ENCODE peak calls at places on chromosomes 2 and 18, in nine cellular contexts. One of them, this sample, is unnamed.

GRCh38 chr18:27414691-27415090 is 229.6 kb upstream of the CHST9 start:
- DNase-seq in fibroblast of pulmonary artery: no peak
- DNase-seq in kidney epithelial cell: no peak
- DNase-seq in right lobe of liver: no peak
- DNase-seq in psoas muscle: no peak
- DNase-seq in HL-60: no peak
- DNase-seq in PC-9: no peak
- DNase-seq in D721Med: no peak
- DNase-seq in activated B cell treated with CpG ODN at 0.5 μM for 24 hours: no peak
- DNase-seq in this sample: no peak

GRCh38 chr2:230932556-230933511 is 7.8 kb upstream of the GPR55 start:
- DNase-seq in D721Med: no peak
- DNase-seq in HL-60: no peak
- DNase-seq in PC-9: no peak
- DNase-seq in kidney epithelial cell: no peak
- DNase-seq in fibroblast of pulmonary artery: peak; percentile 89
- DNase-seq in right lobe of liver: no peak
- DNase-seq in psoas muscle: peak; percentile 73
- DNase-seq in activated B cell treated with CpG ODN at 0.5 μM for 24 hours: no peak
- DNase-seq in this sample: peak; percentile 57

GRCh38 chr18:27061488-27062095 is 123.5 kb downstream of the CHST9 start:
- DNase-seq in PC-9: no peak
- DNase-seq in activated B cell treated with CpG ODN at 0.5 μM for 24 hours: no peak
- DNase-seq in psoas muscle: no peak
- DNase-seq in D721Med: no peak
- DNase-seq in fibroblast of pulmonary artery: no peak
- DNase-seq in kidney epithelial cell: no peak
- DNase-seq in HL-60: no peak
- DNase-seq in right lobe of liver: no peak
- DNase-seq in this sample: no peak

GRCh38 chr2:208407667-208408066 is 1.1 kb downstream of the PTH2R start:
- DNase-seq in D721Med: no peak
- DNase-seq in fibroblast of pulmonary artery: peak; percentile 35
- DNase-seq in HL-60: no peak
- DNase-seq in PC-9: no peak
- DNase-seq in kidney epithelial cell: no peak
- DNase-seq in right lobe of liver: no peak
- DNase-seq in psoas muscle: no peak
- DNase-seq in activated B cell treated with CpG ODN at 0.5 μM for 24 hours: no peak
- DNase-seq in this sample: no peak

GRCh38 chr2:239605976-239606375 is 205.2 kb upstream of the HDAC4 start:
- DNase-seq in PC-9: no peak
- DNase-seq in right lobe of liver: peak; percentile 29
- DNase-seq in activated B cell treated with CpG ODN at 0.5 μM for 24 hours: no peak
- DNase-seq in kidney epithelial cell: no peak
- DNase-seq in HL-60: peak; percentile 93
- DNase-seq in D721Med: no peak
- DNase-seq in psoas muscle: no peak
- DNase-seq in fibroblast of pulmonary artery: no peak
- DNase-seq in this sample: no peak

GRCh38 chr18:7158201-7158600 is 40.6 kb upstream of the LAMA1 start:
- DNase-seq in activated B cell treated with CpG ODN at 0.5 μM for 24 hours: no peak
- DNase-seq in kidney epithelial cell: no peak
- DNase-seq in HL-60: no peak
- DNase-seq in fibroblast of pulmonary artery: peak; percentile 84
- DNase-seq in D721Med: no peak
- DNase-seq in PC-9: no peak
- DNase-seq in right lobe of liver: no peak
- DNase-seq in psoas muscle: no peak
- DNase-seq in this sample: no peak

GRCh38 chr2:160973991-160974390 is 186.2 kb upstream of the TANK start:
- DNase-seq in PC-9: no peak
- DNase-seq in kidney epithelial cell: no peak
- DNase-seq in HL-60: no peak
- DNase-seq in fibroblast of pulmonary artery: no peak
- DNase-seq in psoas muscle: no peak
- DNase-seq in activated B cell treated with CpG ODN at 0.5 μM for 24 hours: no peak
- DNase-seq in D721Med: no peak
- DNase-seq in right lobe of liver: no peak
- DNase-seq in this sample: no peak

GRCh38 chr2:109069430-109070194 is 59.4 kb upstream of the SH3RF3 start:
- DNase-seq in right lobe of liver: no peak
- DNase-seq in kidney epithelial cell: no peak
- DNase-seq in D721Med: no peak
- DNase-seq in HL-60: no peak
- DNase-seq in psoas muscle: no peak
- DNase-seq in activated B cell treated with CpG ODN at 0.5 μM for 24 hours: no peak
- DNase-seq in PC-9: no peak
- DNase-seq in fibroblast of pulmonary artery: no peak
- DNase-seq in this sample: no peak

GRCh38 chr2:57842531-57842930 is 204.1 kb upstream of the VRK2 start:
- DNase-seq in fibroblast of pulmonary artery: no peak
- DNase-seq in psoas muscle: no peak
- DNase-seq in PC-9: no peak
- DNase-seq in HL-60: no peak
- DNase-seq in activated B cell treated with CpG ODN at 0.5 μM for 24 hours: no peak
- DNase-seq in kidney epithelial cell: peak; percentile 16
- DNase-seq in right lobe of liver: no peak
- DNase-seq in D721Med: no peak
- DNase-seq in this sample: no peak

GRCh38 chr2:101893676-101894381 is 97.9 kb upstream of the IL1R2 start:
- DNase-seq in psoas muscle: no peak
- DNase-seq in PC-9: no peak
- DNase-seq in fibroblast of pulmonary artery: peak; percentile 28
- DNase-seq in HL-60: no peak
- DNase-seq in D721Med: no peak
- DNase-seq in kidney epithelial cell: no peak
- DNase-seq in activated B cell treated with CpG ODN at 0.5 μM for 24 hours: no peak
- DNase-seq in right lobe of liver: no peak
- DNase-seq in this sample: no peak

GRCh38 chr2:179981085-179981484 is 26.0 kb downstream of the CWC22 start:
- DNase-seq in D721Med: no peak
- DNase-seq in HL-60: no peak
- DNase-seq in fibroblast of pulmonary artery: peak; percentile 40
- DNase-seq in psoas muscle: no peak
- DNase-seq in kidney epithelial cell: no peak
- DNase-seq in PC-9: no peak
- DNase-seq in activated B cell treated with CpG ODN at 0.5 μM for 24 hours: no peak
- DNase-seq in right lobe of liver: no peak
- DNase-seq in this sample: no peak

GRCh38 chr2:62713837-62714236 is 8.3 kb downstream of the EHBP1 start:
- DNase-seq in D721Med: no peak
- DNase-seq in HL-60: no peak
- DNase-seq in psoas muscle: no peak
- DNase-seq in kidney epithelial cell: no peak
- DNase-seq in activated B cell treated with CpG ODN at 0.5 μM for 24 hours: no peak
- DNase-seq in right lobe of liver: no peak
- DNase-seq in PC-9: no peak
- DNase-seq in fibroblast of pulmonary artery: peak; percentile 29
- DNase-seq in this sample: no peak

GRCh38 chr2:97969466-97970067 is 26.2 kb downstream of the TMEM131 start:
- DNase-seq in kidney epithelial cell: no peak
- DNase-seq in fibroblast of pulmonary artery: peak; percentile 53
- DNase-seq in D721Med: no peak
- DNase-seq in PC-9: no peak
- DNase-seq in right lobe of liver: no peak
- DNase-seq in activated B cell treated with CpG ODN at 0.5 μM for 24 hours: no peak
- DNase-seq in HL-60: no peak
- DNase-seq in psoas muscle: no peak
- DNase-seq in this sample: no peak

DNA sequence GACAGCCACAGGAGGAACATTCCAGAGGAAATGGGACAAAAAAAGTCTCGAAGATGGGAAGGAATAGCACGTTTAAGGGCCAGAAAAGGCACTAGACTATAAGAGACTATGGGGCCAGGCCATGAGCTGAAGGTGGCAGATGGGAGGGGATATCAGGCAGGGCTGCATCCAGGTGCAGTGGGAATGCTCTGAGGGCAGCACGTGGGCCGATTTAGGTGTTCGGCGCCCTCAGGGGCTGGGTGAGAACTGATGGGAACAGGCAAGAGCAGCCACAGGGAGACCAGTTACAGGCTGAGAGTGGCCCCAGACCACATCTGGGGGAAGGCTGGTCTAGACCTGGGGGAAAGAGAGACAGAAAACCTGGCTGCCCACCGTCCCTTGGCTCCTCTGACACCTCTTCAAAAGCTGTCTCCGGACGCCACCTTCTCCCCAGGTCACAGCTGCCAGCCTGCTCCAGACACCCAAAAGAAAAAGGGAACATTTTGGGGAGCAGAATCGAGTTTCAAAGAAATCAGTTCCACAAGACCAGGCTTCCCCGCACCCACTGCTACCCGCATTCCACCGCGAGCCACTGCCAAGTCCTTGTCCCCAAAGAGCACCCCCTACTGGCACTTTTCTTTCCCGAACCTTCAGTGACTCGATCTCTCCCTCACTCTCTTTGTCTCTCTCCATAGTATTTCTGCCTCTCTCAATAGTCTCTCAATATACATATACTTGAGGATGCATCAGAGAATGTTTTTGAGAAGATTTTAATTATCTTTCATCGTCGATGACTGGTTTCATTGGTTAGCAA is 190.1 kb upstream of the AGAP1 start:
- DNase-seq in fibroblast of pulmonary artery: no peak
- DNase-seq in kidney epithelial cell: no peak
- DNase-seq in D721Med: no peak
- DNase-seq in HL-60: no peak
- DNase-seq in PC-9: no peak
- DNase-seq in right lobe of liver: no peak
- DNase-seq in psoas muscle: no peak
- DNase-seq in activated B cell treated with CpG ODN at 0.5 μM for 24 hours: no peak
- DNase-seq in this sample: no peak
- TF ChIP-seq CTCF in fibroblast of pulmonary artery: no peak
- TF ChIP-seq CTCF in kidney epithelial cell: peak; percentile 4
- TF ChIP-seq CTCF in D721Med: peak; percentile 7
- TF ChIP-seq CTCF in HL-60: no peak
- TF ChIP-seq CTCF in PC-9: no peak
- TF ChIP-seq CTCF in right lobe of liver: no peak
- TF ChIP-seq CTCF in psoas muscle: no peak
- TF ChIP-seq CTCF in activated B cell treated with CpG ODN at 0.5 μM for 24 hours: no peak
- TF ChIP-seq CTCF in this sample: no peak

DNA sequence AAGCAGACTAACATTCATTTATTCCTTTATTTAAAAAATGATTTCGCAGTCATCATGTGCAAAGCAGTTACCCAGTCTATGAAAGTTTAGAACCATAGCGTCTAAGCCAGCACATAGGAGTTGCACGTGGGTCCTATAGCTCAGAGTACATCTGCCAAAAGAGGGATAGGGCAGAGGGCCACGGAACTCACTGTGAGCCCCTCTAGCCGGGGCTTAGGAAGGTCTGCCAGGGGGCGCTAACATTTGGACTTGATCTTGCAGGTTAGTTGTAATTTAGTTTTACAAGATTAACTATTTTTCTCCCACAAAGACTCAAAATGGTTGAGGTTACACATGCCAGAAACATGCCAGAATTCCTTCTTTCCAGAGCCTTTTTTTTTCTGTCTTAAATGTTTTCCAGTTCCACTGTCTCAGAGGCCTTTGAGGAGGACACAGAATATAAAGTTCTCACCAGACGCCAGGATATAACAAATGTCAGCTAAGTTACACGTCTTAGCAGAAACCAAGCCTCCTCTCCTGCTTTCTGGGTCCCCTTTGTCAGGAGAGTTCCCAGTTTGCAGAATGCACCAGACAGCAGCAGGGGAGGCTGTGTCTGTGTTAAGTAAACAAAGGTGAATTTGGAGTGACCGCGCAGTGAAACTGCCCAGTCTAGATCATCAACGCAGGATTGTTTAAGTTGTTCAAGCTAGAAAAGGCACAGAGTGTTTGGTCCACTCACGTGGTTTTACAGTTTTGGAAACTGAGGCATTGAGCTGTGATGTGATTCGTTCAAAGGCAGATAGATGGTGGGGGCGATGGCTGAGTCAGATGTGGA is 292.0 kb downstream of the PRKCE start:
- DNase-seq in D721Med: no peak
- DNase-seq in right lobe of liver: no peak
- DNase-seq in kidney epithelial cell: no peak
- DNase-seq in activated B cell treated with CpG ODN at 0.5 μM for 24 hours: no peak
- DNase-seq in HL-60: no peak
- DNase-seq in fibroblast of pulmonary artery: no peak
- DNase-seq in PC-9: no peak
- DNase-seq in psoas muscle: no peak
- DNase-seq in this sample: no peak
- TF ChIP-seq CTCF in D721Med: peak; percentile 4
- TF ChIP-seq CTCF in right lobe of liver: no peak
- TF ChIP-seq CTCF in kidney epithelial cell: no peak
- TF ChIP-seq CTCF in activated B cell treated with CpG ODN at 0.5 μM for 24 hours: no peak
- TF ChIP-seq CTCF in HL-60: no peak
- TF ChIP-seq CTCF in fibroblast of pulmonary artery: no peak
- TF ChIP-seq CTCF in PC-9: no peak
- TF ChIP-seq CTCF in psoas muscle: no peak
- TF ChIP-seq CTCF in this sample: no peak

GRCh38 chr2:25228848-25229674 is 60.7 kb upstream of the POMC start:
- DNase-seq in HL-60: peak; percentile 70
- DNase-seq in right lobe of liver: peak; percentile 64
- DNase-seq in kidney epithelial cell: no peak
- DNase-seq in PC-9: peak; percentile 66
- DNase-seq in D721Med: peak; percentile 53
- DNase-seq in fibroblast of pulmonary artery: peak; percentile 78
- DNase-seq in psoas muscle: peak; percentile 74
- DNase-seq in activated B cell treated with CpG ODN at 0.5 μM for 24 hours: no peak
- DNase-seq in this sample: peak; percentile 69
- TF ChIP-seq CTCF in HL-60: peak; percentile 69
- TF ChIP-seq CTCF in right lobe of liver: peak; percentile 55
- TF ChIP-seq CTCF in kidney epithelial cell: peak; percentile 77
- TF ChIP-seq CTCF in PC-9: peak; percentile 86
- TF ChIP-seq CTCF in D721Med: peak; percentile 47
- TF ChIP-seq CTCF in fibroblast of pulmonary artery: peak; percentile 82
- TF ChIP-seq CTCF in psoas muscle: peak; percentile 58
- TF ChIP-seq CTCF in activated B cell treated with CpG ODN at 0.5 μM for 24 hours: no peak
- TF ChIP-seq CTCF in this sample: peak; percentile 62

GRCh38 chr2:237441605-237442004 is 27.6 kb upstream of the COL6A3 start:
- DNase-seq in psoas muscle: no peak
- DNase-seq in fibroblast of pulmonary artery: peak; percentile 70
- DNase-seq in right lobe of liver: no peak
- DNase-seq in activated B cell treated with CpG ODN at 0.5 μM for 24 hours: no peak
- DNase-seq in D721Med: no peak
- DNase-seq in kidney epithelial cell: no peak
- DNase-seq in PC-9: no peak
- DNase-seq in HL-60: no peak
- DNase-seq in this sample: no peak

GRCh38 chr2:237437566-237437965 is 23.6 kb upstream of the COL6A3 start:
- DNase-seq in D721Med: no peak
- DNase-seq in PC-9: no peak
- DNase-seq in activated B cell treated with CpG ODN at 0.5 μM for 24 hours: no peak
- DNase-seq in kidney epithelial cell: no peak
- DNase-seq in fibroblast of pulmonary artery: no peak
- DNase-seq in right lobe of liver: no peak
- DNase-seq in psoas muscle: no peak
- DNase-seq in HL-60: no peak
- DNase-seq in this sample: no peak

GRCh38 chr2:237435844-237436590 is 22.1 kb upstream of the COL6A3 start:
- DNase-seq in PC-9: no peak
- DNase-seq in right lobe of liver: no peak
- DNase-seq in HL-60: no peak
- DNase-seq in activated B cell treated with CpG ODN at 0.5 μM for 24 hours: no peak
- DNase-seq in kidney epithelial cell: no peak
- DNase-seq in psoas muscle: no peak
- DNase-seq in D721Med: no peak
- DNase-seq in fibroblast of pulmonary artery: peak; percentile 92
- DNase-seq in this sample: no peak

GRCh38 chr2:237440819-237441281 is 26.9 kb upstream of the COL6A3 start:
- DNase-seq in psoas muscle: no peak
- DNase-seq in PC-9: no peak
- DNase-seq in kidney epithelial cell: no peak
- DNase-seq in activated B cell treated with CpG ODN at 0.5 μM for 24 hours: no peak
- DNase-seq in right lobe of liver: no peak
- DNase-seq in HL-60: no peak
- DNase-seq in fibroblast of pulmonary artery: peak; percentile 49
- DNase-seq in D721Med: no peak
- DNase-seq in this sample: no peak

GRCh38 chr2:237438082-237438925 is 24.3 kb upstream of the COL6A3 start:
- DNase-seq in fibroblast of pulmonary artery: no peak
- DNase-seq in right lobe of liver: no peak
- DNase-seq in kidney epithelial cell: no peak
- DNase-seq in psoas muscle: no peak
- DNase-seq in D721Med: no peak
- DNase-seq in PC-9: peak; percentile 83
- DNase-seq in activated B cell treated with CpG ODN at 0.5 μM for 24 hours: no peak
- DNase-seq in HL-60: no peak
- DNase-seq in this sample: no peak
- TF ChIP-seq CTCF in fibroblast of pulmonary artery: no peak
- TF ChIP-seq CTCF in right lobe of liver: no peak
- TF ChIP-seq CTCF in kidney epithelial cell: no peak
- TF ChIP-seq CTCF in psoas muscle: no peak
- TF ChIP-seq CTCF in D721Med: no peak
- TF ChIP-seq CTCF in PC-9: no peak
- TF ChIP-seq CTCF in activated B cell treated with CpG ODN at 0.5 μM for 24 hours: no peak
- TF ChIP-seq CTCF in HL-60: no peak
- TF ChIP-seq CTCF in this sample: no peak